ENCODE peak calls at places on chromosomes 4 and X, in four cellular contexts. One of them, this sample, is unnamed.

GRCh38 chr4:165106518-165106917 is 6.1 kb downstream of the TMEM192 start:
- DNase-seq in PC-9: no peak
- DNase-seq in RWPE2: no peak
- DNase-seq in aorta: no peak
- DNase-seq in this sample: no peak

GRCh38 chr4:1542516-1543320 is 136.5 kb upstream of the NKX1-1 start:
- DNase-seq in RWPE2: no peak
- DNase-seq in PC-9: no peak
- DNase-seq in aorta: no peak
- DNase-seq in this sample: no peak

GRCh38 chr4:182242793-182243192 is 409 bp upstream of the TENM3 start:
- DNase-seq in RWPE2: no peak
- DNase-seq in aorta: no peak
- DNase-seq in PC-9: no peak
- DNase-seq in this sample: no peak

GRCh38 chr4:141713771-141714445 is 77.5 kb downstream of the IL15 start:
- DNase-seq in aorta: no peak
- DNase-seq in RWPE2: no peak
- DNase-seq in PC-9: peak; percentile 50
- DNase-seq in this sample: no peak

GRCh38 chr4:113978561-113979156 is 788 bp downstream of the ARSJ start:
- DNase-seq in PC-9: no peak
- DNase-seq in RWPE2: no peak
- DNase-seq in aorta: peak; percentile 53
- DNase-seq in this sample: no peak

GRCh38 chr4:158818595-158818994 is 49.8 kb downstream of the FNIP2 start:
- DNase-seq in RWPE2: no peak
- DNase-seq in aorta: no peak
- DNase-seq in PC-9: no peak
- DNase-seq in this sample: no peak

GRCh38 chrX:136166221-136166855 is 19.0 kb downstream of the FHL1 start:
- DNase-seq in PC-9: peak; percentile 78
- DNase-seq in RWPE2: no peak
- DNase-seq in aorta: no peak
- DNase-seq in this sample: no peak

GRCh38 chr4:76252271-76252653 is 741 bp downstream of the FAM47E start:
- DNase-seq in aorta: no peak
- DNase-seq in PC-9: no peak
- DNase-seq in RWPE2: no peak
- DNase-seq in this sample: no peak

GRCh38 chrX:19560611-19561010 is 45.3 kb upstream of the MAP3K15 start:
- DNase-seq in RWPE2: no peak
- DNase-seq in aorta: no peak
- DNase-seq in PC-9: no peak
- DNase-seq in this sample: no peak

GRCh38 chr4:163681208-163681821 is 186.8 kb downstream of the TMA16 start:
- DNase-seq in PC-9: no peak
- DNase-seq in RWPE2: no peak
- DNase-seq in aorta: no peak
- DNase-seq in this sample: peak; percentile 21

GRCh38 chr4:61583696-61584095 is 383.6 kb downstream of the ADGRL3 start:
- DNase-seq in aorta: no peak
- DNase-seq in PC-9: peak; percentile 51
- DNase-seq in RWPE2: no peak
- DNase-seq in this sample: no peak

GRCh38 chrX:8044861-8045434 is 117.7 kb upstream of the PNPLA4 start:
- DNase-seq in PC-9: no peak
- DNase-seq in RWPE2: no peak
- DNase-seq in aorta: no peak
- DNase-seq in this sample: no peak

GRCh38 chr4:13151178-13151577 is 333.0 kb downstream of the RAB28 start:
- DNase-seq in aorta: no peak
- DNase-seq in PC-9: no peak
- DNase-seq in RWPE2: no peak
- DNase-seq in this sample: no peak

GRCh38 chrX:132463411-132463810 is 25.4 kb downstream of the MBNL3 start:
- DNase-seq in RWPE2: no peak
- DNase-seq in aorta: no peak
- DNase-seq in PC-9: no peak
- DNase-seq in this sample: no peak

GRCh38 chrX:72169008-72169728 is 12.4 kb upstream of the PIN4 start:
- DNase-seq in RWPE2: no peak
- DNase-seq in aorta: no peak
- DNase-seq in PC-9: no peak
- DNase-seq in this sample: peak; percentile 12

GRCh38 chrX:134600714-134601113 is 57.6 kb downstream of the PLAC1 start:
- DNase-seq in RWPE2: no peak
- DNase-seq in aorta: no peak
- DNase-seq in PC-9: peak; percentile 83
- DNase-seq in this sample: no peak

GRCh38 chr4:73347497-73347896 is 56.6 kb upstream of the ALB start:
- DNase-seq in RWPE2: no peak
- DNase-seq in PC-9: no peak
- DNase-seq in aorta: no peak
- DNase-seq in this sample: no peak

GRCh38 chr4:93897559-93897958 is 69.0 kb downstream of the ATOH1 start:
- DNase-seq in PC-9: no peak
- DNase-seq in RWPE2: no peak
- DNase-seq in aorta: no peak
- DNase-seq in this sample: no peak

GRCh38 chrX:3639236-3639635 is 74.2 kb downstream of the PRKX start:
- DNase-seq in RWPE2: no peak
- DNase-seq in PC-9: no peak
- DNase-seq in aorta: no peak
- DNase-seq in this sample: no peak

GRCh38 chr4:18366762-18367358 is 345.3 kb upstream of the LCORL start:
- DNase-seq in RWPE2: no peak
- DNase-seq in aorta: no peak
- DNase-seq in PC-9: no peak
- DNase-seq in this sample: no peak

GRCh38 chr4:101439926-101440325 is 92.6 kb upstream of the PPP3CA start:
- DNase-seq in PC-9: no peak
- DNase-seq in RWPE2: no peak
- DNase-seq in aorta: no peak
- DNase-seq in this sample: no peak

GRCh38 chrX:98299785-98300184 is 1416.1 kb downstream of the RPA4 start:
- DNase-seq in aorta: no peak
- DNase-seq in PC-9: no peak
- DNase-seq in RWPE2: no peak
- DNase-seq in this sample: no peak

GRCh38 chr4:25297528-25298242 is 14.9 kb upstream of the ZCCHC4 start:
- DNase-seq in RWPE2: no peak
- DNase-seq in aorta: no peak
- DNase-seq in PC-9: no peak
- DNase-seq in this sample: no peak

GRCh38 chrX:72621619-72622485 is 49.2 kb upstream of the HDAC8 start:
- DNase-seq in PC-9: peak; percentile 73
- DNase-seq in RWPE2: no peak
- DNase-seq in aorta: no peak
- DNase-seq in this sample: no peak

GRCh38 chr4:7328913-7329638 is 105.7 kb downstream of the PSAPL1 start:
- DNase-seq in aorta: peak; percentile 86
- DNase-seq in PC-9: peak; percentile 81
- DNase-seq in RWPE2: no peak
- DNase-seq in this sample: no peak

GRCh38 chrX:113512700-113513395 is 672.2 kb upstream of the AMOT start:
- DNase-seq in RWPE2: no peak
- DNase-seq in PC-9: peak; percentile 70
- DNase-seq in aorta: no peak
- DNase-seq in this sample: no peak

GRCh38 chrX:110316351-110317078 is 1.4 kb downstream of the AMMECR1 start:
- DNase-seq in PC-9: no peak
- DNase-seq in RWPE2: no peak
- DNase-seq in aorta: no peak
- DNase-seq in this sample: no peak

GRCh38 chr4:155666701-155667537 is at the start of gene GUCY1A1:
- DNase-seq in RWPE2: peak; percentile 38
- DNase-seq in aorta: peak; percentile 55
- DNase-seq in PC-9: peak; percentile 43
- DNase-seq in this sample: no peak

GRCh38 chr4:73451404-73451803 is 15.4 kb downstream of the AFP start:
- DNase-seq in aorta: no peak
- DNase-seq in RWPE2: no peak
- DNase-seq in PC-9: no peak
- DNase-seq in this sample: no peak

GRCh38 chrX:120726294-120726693 is 96.4 kb upstream of the C1GALT1C1 start:
- DNase-seq in PC-9: no peak
- DNase-seq in aorta: no peak
- DNase-seq in RWPE2: no peak
- DNase-seq in this sample: no peak

GRCh38 chr4:57137261-57137660 is 27.1 kb upstream of the IGFBP7 start:
- DNase-seq in aorta: no peak
- DNase-seq in PC-9: no peak
- DNase-seq in RWPE2: no peak
- DNase-seq in this sample: no peak

GRCh38 chr4:66687393-66687971 is 857.8 kb downstream of the CENPC start:
- DNase-seq in RWPE2: no peak
- DNase-seq in PC-9: no peak
- DNase-seq in aorta: no peak
- DNase-seq in this sample: no peak

GRCh38 chrX:150094996-150095395 is 156.7 kb upstream of the EOLA2 start:
- DNase-seq in PC-9: no peak
- DNase-seq in aorta: no peak
- DNase-seq in RWPE2: no peak
- DNase-seq in this sample: no peak

GRCh38 chrX:139974496-139974895 is 9.2 kb upstream of the CXorf66 start:
- DNase-seq in RWPE2: no peak
- DNase-seq in aorta: no peak
- DNase-seq in PC-9: no peak
- DNase-seq in this sample: no peak

GRCh38 chr4:170083546-170083945 is 6.2 kb downstream of the AADAT start:
- DNase-seq in PC-9: no peak
- DNase-seq in RWPE2: no peak
- DNase-seq in aorta: no peak
- DNase-seq in this sample: no peak

GRCh38 chrX:44945736-44946135 is 72.7 kb downstream of the KDM6A start:
- DNase-seq in PC-9: no peak
- DNase-seq in RWPE2: no peak
- DNase-seq in aorta: no peak
- DNase-seq in this sample: no peak

GRCh38 chrX:44944894-44945293 is 71.9 kb downstream of the KDM6A start:
- DNase-seq in PC-9: no peak
- DNase-seq in RWPE2: no peak
- DNase-seq in aorta: no peak
- DNase-seq in this sample: no peak

GRCh38 chrX:44949125-44949524 is 76.1 kb downstream of the KDM6A start:
- DNase-seq in RWPE2: no peak
- DNase-seq in aorta: no peak
- DNase-seq in PC-9: no peak
- DNase-seq in this sample: no peak

GRCh38 chrX:44947995-44948394 is 75.0 kb downstream of the KDM6A start:
- DNase-seq in PC-9: no peak
- DNase-seq in aorta: no peak
- DNase-seq in RWPE2: no peak
- DNase-seq in this sample: no peak

DNA sequence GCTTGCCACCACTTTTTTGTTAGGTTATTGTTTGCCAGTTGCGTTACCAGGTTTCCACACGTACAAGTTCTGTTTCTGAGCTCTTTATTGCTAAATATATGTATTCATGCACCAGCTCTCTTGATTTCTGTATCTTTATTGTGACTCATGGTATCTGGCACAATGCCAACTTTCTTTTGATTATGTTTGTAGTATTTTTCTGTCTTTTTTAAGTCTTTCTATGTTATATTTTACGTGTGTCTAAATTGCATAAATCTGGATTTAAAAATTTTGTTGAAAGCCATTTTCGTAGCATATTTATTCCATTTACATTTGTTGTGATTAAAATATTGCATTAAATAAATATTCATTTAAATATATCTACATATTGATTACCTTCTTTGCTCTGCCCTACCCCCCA is 73.8 kb downstream of the KDM6A start:
- DNase-seq in PC-9: no peak
- DNase-seq in RWPE2: no peak
- DNase-seq in aorta: no peak
- DNase-seq in this sample: no peak
- H3K9me3 ChIP-seq in PC-9: no peaks in the 10 kb centered on the region
- H3K9me3 ChIP-seq in RWPE2: peaks cover 6% of the 10 kb centered on the region
- H3K9me3 ChIP-seq in aorta: no peaks in the 10 kb centered on the region
- H3K9me3 ChIP-seq in this sample: no peaks in the 10 kb centered on the region

DNA sequence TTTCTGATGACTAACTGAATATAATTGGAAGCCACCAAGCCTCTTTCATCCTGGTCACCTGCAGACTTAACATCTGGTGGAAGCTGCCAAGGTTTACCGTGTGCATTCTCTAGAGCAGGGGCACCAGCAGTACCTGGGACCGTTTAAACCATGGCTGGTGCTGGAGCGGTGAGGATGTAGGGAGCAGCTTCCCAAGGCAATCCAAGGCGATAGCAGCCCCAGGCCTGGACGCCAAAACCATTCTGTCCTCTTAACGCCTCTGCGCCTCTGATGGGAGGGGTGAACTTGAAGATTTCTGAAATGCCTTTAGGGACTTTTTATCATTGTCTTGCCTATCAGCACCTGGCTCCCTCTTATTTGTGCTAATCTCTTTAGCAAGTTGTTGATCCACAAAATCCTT is 37.3 kb upstream of the SPANXN2 start:
- DNase-seq in RWPE2: no peak
- DNase-seq in aorta: no peak
- DNase-seq in PC-9: no peak
- DNase-seq in this sample: no peak
- H3K9me3 ChIP-seq in RWPE2: no peaks in the 10 kb centered on the region
- H3K9me3 ChIP-seq in aorta: no peaks in the 10 kb centered on the region
- H3K9me3 ChIP-seq in PC-9: no peaks in the 10 kb centered on the region
- H3K9me3 ChIP-seq in this sample: no peaks in the 10 kb centered on the region

DNA sequence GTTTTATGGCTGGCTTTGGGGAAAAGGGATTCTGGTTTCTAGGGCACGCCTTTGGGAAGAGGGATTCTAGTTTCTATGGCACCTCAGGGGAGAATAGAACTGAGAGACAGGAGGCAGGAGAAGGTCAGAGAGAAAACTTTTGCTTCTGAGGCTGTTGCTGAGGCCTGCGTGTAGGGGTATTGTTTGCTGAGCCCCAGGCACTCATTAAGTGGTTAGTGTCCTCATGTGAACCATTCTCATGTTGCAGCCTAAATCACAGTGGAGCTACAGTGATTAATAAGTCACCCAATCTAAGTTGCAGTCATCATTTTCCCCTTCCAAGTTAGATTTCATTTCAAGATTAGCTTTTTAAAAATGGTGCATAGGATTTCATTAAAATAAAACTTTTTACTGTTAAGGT is 29.0 kb downstream of the VCX3A start:
- DNase-seq in aorta: no peak
- DNase-seq in RWPE2: no peak
- DNase-seq in PC-9: no peak
- DNase-seq in this sample: no peak
- H3K9me3 ChIP-seq in aorta: no peaks in the 10 kb centered on the region
- H3K9me3 ChIP-seq in RWPE2: no peaks in the 10 kb centered on the region
- H3K9me3 ChIP-seq in PC-9: no peaks in the 10 kb centered on the region
- H3K9me3 ChIP-seq in this sample: no peaks in the 10 kb centered on the region

DNA sequence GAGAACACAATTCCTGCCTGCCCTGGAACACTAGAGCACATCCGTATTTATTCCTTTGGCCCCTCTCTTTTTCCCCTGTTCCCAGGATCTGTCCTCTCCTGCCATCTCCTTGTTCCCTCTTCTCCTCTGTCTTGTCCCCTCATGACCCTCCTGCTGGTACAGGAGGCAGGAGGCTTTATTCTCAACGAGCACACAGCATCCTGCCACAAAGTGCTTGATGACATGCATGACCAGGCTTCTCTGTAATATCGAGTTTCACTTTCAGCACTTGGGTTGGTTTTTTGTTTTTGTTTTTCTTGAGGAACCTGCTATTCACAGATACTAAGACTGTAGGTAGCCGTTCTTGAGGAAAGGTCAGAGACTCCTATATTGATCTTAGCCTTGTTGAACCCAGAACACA is 35.3 kb downstream of the NALF2 start:
- DNase-seq in PC-9: no peak
- DNase-seq in RWPE2: no peak
- DNase-seq in aorta: no peak
- DNase-seq in this sample: no peak
- H3K9me3 ChIP-seq in PC-9: no peaks in the 10 kb centered on the region
- H3K9me3 ChIP-seq in RWPE2: no peaks in the 10 kb centered on the region
- H3K9me3 ChIP-seq in aorta: no peaks in the 10 kb centered on the region
- H3K9me3 ChIP-seq in this sample: no peaks in the 10 kb centered on the region